ENCODE peak calls at places on chromosomes 5 and 9, in ten cellular contexts. X is HFF-Myc, P is B cell, V is glutamatergic neuron, B is cardiac fibroblast, W is H9, I is ovary, D is fibroblast of mammary gland, U is astrocyte of the spinal cord, O is Calu3. Q is an unnamed sample.

GRCh38 chr5:84228266-84228665 is 156.4 kb downstream of the EDIL3 start:
- DNase-seq in O (no peak), D (no peak), I (no peak), P (no peak), B (no peak), V (no peak), W (no peak), X (no peak), U (no peak), Q (no peak)

GRCh38 chr5:65482727-65483473 is 1.2 kb upstream of the ADAMTS6 start:
- DNase-seq in B (peak; percentile 89), D (peak; percentile 87), V (no peak), X (no peak), P (no peak), U (peak; percentile 86), I (no peak), W (peak; percentile 40), O (no peak), Q (no peak)

GRCh38 chr5:136023935-136024645 is 4.7 kb upstream of the TGFBI start:
- DNase-seq in U (peak; percentile 86), X (no peak), P (no peak), B (peak; percentile 75), W (no peak), I (no peak), D (peak; percentile 88), V (no peak), O (no peak), Q (no peak)

GRCh38 chr5:155726267-155726666 is 600.7 kb upstream of the SGCD start:
- DNase-seq in P (no peak), U (no peak), D (peak; percentile 8), X (peak; percentile 1), I (peak; percentile 16), O (no peak), W (peak; percentile 35), B (peak; percentile 27), V (no peak), Q (no peak)

GRCh38 chr9:35907732-35908483 is 1.4 kb upstream of the SPAAR start:
- DNase-seq in W (peak; percentile 77), O (peak; percentile 52), I (peak; percentile 83), V (no peak), P (no peak), B (peak; percentile 94), U (peak; percentile 90), X (peak; percentile 90), D (peak; percentile 99), Q (no peak)

GRCh38 chr9:129607026-129607397 is 13.9 kb downstream of the C9orf50 start:
- DNase-seq in U (no peak), D (no peak), P (no peak), V (no peak), B (no peak), I (no peak), X (no peak), W (no peak), O (no peak), Q (no peak)

GRCh38 chr9:136402067-136402466 is 2.1 kb upstream of the SNAPC4 start:
- DNase-seq in P (no peak), V (no peak), W (no peak), O (no peak), X (no peak), U (no peak), D (no peak), B (no peak), I (no peak), Q (no peak)

GRCh38 chr5:40507095-40507494 is 172.6 kb upstream of the PTGER4 start:
- DNase-seq in B (peak; percentile 33), V (no peak), O (no peak), W (no peak), U (no peak), I (no peak), X (no peak), D (peak; percentile 20), P (no peak), Q (no peak)

GRCh38 chr5:83340511-83340918 is 131.0 kb upstream of the VCAN start:
- DNase-seq in D (peak; percentile 58), B (peak; percentile 45), X (no peak), P (no peak), O (no peak), U (no peak), I (no peak), V (no peak), W (no peak), Q (no peak)

GRCh38 chr9:96449844-96450612 is at the start of gene HABP4:
- DNase-seq in I (peak; percentile 96), V (peak; percentile 98), W (peak; percentile 95), X (peak; percentile 65), O (peak; percentile 94), P (peak; percentile 95), B (peak; percentile 92), U (peak; percentile 93), D (peak; percentile 89), Q (peak; percentile 98)
- TF ChIP-seq CTCF in I (no peak), V (no peak), W (no peak), X (no peak), O (no peak), P (no peak), B (no peak), U (no peak), D (no peak), Q (no peak)

GRCh38 chr5:177373806-177374205 is 10.4 kb upstream of the SLC34A1 start:
- DNase-seq in W (peak; percentile 65), B (no peak), U (no peak), O (no peak), V (no peak), X (no peak), D (no peak), I (no peak), P (no peak), Q (no peak)
- TF ChIP-seq CTCF in W (peak; percentile 21), B (no peak), U (no peak), O (no peak), V (no peak), X (no peak), D (no peak), I (no peak), P (no peak), Q (no peak)

GRCh38 chr5:169265888-169266287 is 35.1 kb downstream of the SLIT3 start:
- DNase-seq in B (peak; percentile 12), W (no peak), X (no peak), V (no peak), O (no peak), U (peak; percentile 5), P (no peak), I (no peak), D (peak; percentile 20), Q (no peak)
- TF ChIP-seq CTCF in B (no peak), W (peak; percentile 58), X (no peak), V (no peak), O (peak; percentile 10), U (peak; percentile 28), P (no peak), I (no peak), D (peak; percentile 36), Q (peak; percentile 4)

DNA sequence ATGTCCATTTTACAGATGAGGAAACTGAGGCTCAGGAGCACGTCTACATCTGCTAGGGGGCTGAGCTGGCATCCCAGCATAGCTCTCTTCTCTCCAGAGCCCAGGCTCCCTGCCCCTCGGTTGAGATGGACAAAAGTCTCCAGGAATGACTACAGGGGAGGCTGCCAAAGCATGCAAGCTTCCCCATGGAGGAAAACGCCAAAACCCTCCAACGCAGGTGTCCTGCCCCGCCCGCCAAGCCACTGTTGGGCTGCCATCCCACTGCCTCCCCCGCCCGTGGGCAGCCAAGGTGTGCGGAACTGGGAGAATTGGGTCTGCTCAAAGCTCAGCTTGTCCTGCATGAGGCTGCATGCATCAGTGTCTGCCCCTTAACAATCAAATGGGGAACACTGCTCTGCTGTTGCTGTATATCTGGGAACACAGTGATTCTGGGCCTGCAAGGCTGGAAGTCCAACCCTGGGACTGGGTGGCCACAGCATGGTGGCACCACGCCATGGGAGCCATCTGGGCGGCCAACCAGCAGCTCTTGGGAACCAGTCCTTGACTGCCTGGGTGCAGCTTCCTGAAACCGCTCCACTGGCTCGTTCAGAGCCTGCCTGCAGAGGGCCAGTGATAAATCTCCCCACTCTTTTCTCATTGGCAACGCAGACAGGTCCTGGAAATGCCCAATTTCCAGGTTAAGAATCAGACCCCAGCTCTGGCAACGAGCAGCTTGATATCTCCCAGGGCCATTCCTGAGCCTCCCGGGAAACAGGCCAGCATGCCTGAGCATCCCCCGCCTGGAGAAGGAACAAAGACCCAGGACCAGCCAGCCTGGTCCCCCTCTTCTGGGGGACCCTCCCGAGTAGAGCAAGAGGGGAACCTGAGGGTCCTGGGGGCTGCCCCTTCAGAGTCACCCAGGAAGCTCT is 3.5 kb downstream of the RALGDS start:
- DNase-seq in B (no peak), I (peak; percentile 51), U (peak; percentile 55), O (no peak), P (no peak), W (no peak), D (peak; percentile 42), X (no peak), V (no peak), Q (no peak)
- TF ChIP-seq CTCF in B (no peak), I (no peak), U (no peak), O (no peak), P (no peak), W (no peak), D (no peak), X (no peak), V (no peak), Q (no peak)

DNA sequence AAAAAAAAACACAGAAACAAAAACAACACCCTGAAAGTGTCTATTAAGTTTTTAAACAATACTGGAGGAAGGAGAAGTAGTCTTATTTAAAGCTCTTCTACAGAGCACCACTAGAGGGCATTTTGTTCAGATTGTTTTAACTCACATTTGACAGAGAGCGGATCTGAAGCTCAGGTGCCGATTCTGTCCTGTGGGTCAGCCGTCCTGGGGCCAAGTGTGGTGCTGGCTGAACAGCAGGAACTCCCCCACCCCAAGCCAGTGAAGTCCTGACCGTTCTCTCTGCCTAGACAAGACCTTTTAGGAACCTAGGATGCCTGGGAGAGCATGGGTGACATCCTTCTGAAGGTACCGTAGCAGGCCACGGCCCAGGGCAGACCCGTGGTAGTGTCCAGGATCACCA is 3.9 kb downstream of the EXOC3 start:
- DNase-seq in P (peak; percentile 38), B (peak; percentile 63), U (peak; percentile 53), X (no peak), D (peak; percentile 55), V (peak; percentile 8), W (peak; percentile 19), I (no peak), O (no peak), Q (peak; percentile 75)
- TF ChIP-seq CTCF in P (peak; percentile 79), B (peak; percentile 48), U (peak; percentile 64), X (peak; percentile 46), D (peak; percentile 64), V (peak; percentile 74), W (peak; percentile 73), I (no peak), O (peak; percentile 53), Q (peak; percentile 63)

Q was measured in GM10248.